ENCODE peak calls at places on chromosomes 11 and 22, in six cellular contexts. S is GM12891, T is substantia nigra, U is GM12878, M is amniotic stem cell, D is mesendoderm. N is an unnamed sample.

GRCh38 chr11:120034881-120035620 is 102.9 kb downstream of the TRIM29 start:
- DNase-seq in M (no peak), D (no peak), T (no peak), U (no peak), S (no peak), N (no peak)

GRCh38 chr11:123301696-123302400 is 106.8 kb upstream of the CLMP start:
- DNase-seq in M (no peak), D (peak; percentile 89), S (peak; percentile 81), U (peak; percentile 32), T (peak; percentile 60), N (peak; percentile 94)

GRCh38 chr22:30429887-30430286 is 4.3 kb downstream of the MTFP1 start:
- DNase-seq in T (no peak), U (no peak), M (no peak), S (no peak), D (peak; percentile 13), N (no peak)

GRCh38 chr11:74031310-74031676 is 22.4 kb upstream of the UCP3 start:
- DNase-seq in M (no peak), U (no peak), T (no peak), S (no peak), D (no peak), N (no peak)

GRCh38 chr11:31847761-31848160 is 36.6 kb upstream of the PAX6 start:
- DNase-seq in M (no peak), T (no peak), D (no peak), U (no peak), S (no peak), N (no peak)

GRCh38 chr11:34343153-34343552 is 14.7 kb downstream of the ABTB2 start:
- DNase-seq in T (no peak), M (no peak), U (no peak), D (no peak), S (no peak), N (no peak)

GRCh38 chr11:61784506-61784805 is 7.9 kb downstream of the TMEM258 start:
- DNase-seq in M (no peak), U (no peak), S (no peak), D (no peak), T (no peak), N (no peak)

GRCh38 chr11:9206496-9206895 is 58.7 kb downstream of the DENND5A start:
- DNase-seq in D (no peak), T (no peak), S (no peak), U (no peak), M (peak; percentile 16), N (no peak)

GRCh38 chr11:102390667-102391449 is 43.8 kb downstream of the BIRC2 start:
- DNase-seq in T (peak; percentile 58), D (peak; percentile 91), U (no peak), S (peak; percentile 20), M (peak; percentile 13), N (peak; percentile 79)

GRCh38 chr11:125626381-125626950 is 1.5 kb downstream of the CHEK1 start:
- DNase-seq in D (no peak), M (peak; percentile 16), U (peak; percentile 36), T (no peak), S (peak; percentile 10), N (no peak)

GRCh38 chr22:42862045-42862734 is 5.1 kb upstream of the ARFGAP3 start:
- DNase-seq in T (no peak), S (no peak), M (no peak), U (no peak), D (no peak), N (no peak)

GRCh38 chr11:17012712-17013547 is 1.3 kb downstream of the PLEKHA7 start:
- DNase-seq in U (no peak), M (no peak), D (peak; percentile 28), S (no peak), T (peak; percentile 22), N (peak; percentile 78)

GRCh38 chr11:554824-555499 is 5.6 kb downstream of the LMNTD2 start:
- DNase-seq in M (no peak), T (no peak), S (peak; percentile 93), D (peak; percentile 89), U (no peak), N (peak; percentile 95)

GRCh38 chr11:5504403-5504891 is 5.3 kb downstream of the UBQLN3 start:
- DNase-seq in D (no peak), M (no peak), T (no peak), U (no peak), S (no peak), N (no peak)

GRCh38 chr11:126061707-126062678 is 673 bp downstream of the CDON start:
- DNase-seq in S (no peak), D (peak; percentile 89), U (no peak), T (no peak), M (no peak), N (peak; percentile 83)

GRCh38 chr11:3684129-3684685 is 13.0 kb upstream of the CHRNA10 start:
- DNase-seq in T (no peak), U (no peak), D (no peak), S (no peak), M (no peak), N (no peak)

GRCh38 chr11:125287467-125288232 is 123.1 kb downstream of the PKNOX2 start:
- DNase-seq in S (no peak), T (no peak), U (no peak), M (no peak), D (no peak), N (peak; percentile 33)

GRCh38 chr11:26556582-26556981 is 15.5 kb downstream of the MUC15 start:
- DNase-seq in M (no peak), D (no peak), T (no peak), U (no peak), S (no peak), N (no peak)

GRCh38 chr22:23401910-23402274 is 178.2 kb downstream of the IGLL1 start:
- DNase-seq in D (no peak), U (no peak), T (no peak), S (no peak), M (no peak), N (no peak)

GRCh38 chr11:45922425-45923082 is at the start of gene LARGE2:
- DNase-seq in T (no peak), D (peak; percentile 80), M (no peak), U (no peak), S (peak; percentile 27), N (peak; percentile 89)

GRCh38 chr11:122784325-122785155 is 53.8 kb upstream of the CRTAM start:
- DNase-seq in S (no peak), M (peak; percentile 54), T (no peak), D (peak; percentile 44), U (no peak), N (no peak)

GRCh38 chr11:47991266-47991830 is 11.0 kb downstream of the PTPRJ start:
- DNase-seq in S (no peak), D (peak; percentile 90), U (no peak), M (no peak), T (no peak), N (peak; percentile 26)

GRCh38 chr22:28231423-28231822 is 312.4 kb upstream of the PITPNB start:
- DNase-seq in S (no peak), T (no peak), M (no peak), U (no peak), D (peak; percentile 93), N (peak; percentile 84)

GRCh38 chr11:289145-289705 is 299 bp downstream of the PGGHG start:
- DNase-seq in D (no peak), U (no peak), T (no peak), M (no peak), S (peak; percentile 51), N (no peak)

GRCh38 chr11:54930930-54931329 is 224.3 kb downstream of the OR4A5 start:
- DNase-seq in T (no peak), M (no peak), S (no peak), U (no peak), D (no peak), N (no peak)

GRCh38 chr11:36945384-36945783 is 347.3 kb upstream of the RAG2 start:
- DNase-seq in U (no peak), S (no peak), D (peak; percentile 10), M (no peak), T (no peak), N (no peak)

GRCh38 chr11:132576706-132577105 is 955.6 kb downstream of the OPCML start:
- DNase-seq in S (no peak), M (peak; percentile 90), T (no peak), U (no peak), D (peak; percentile 95), N (peak; percentile 24)

GRCh38 chr22:36027579-36027959 is 1.1 kb downstream of the RBFOX2 start:
- DNase-seq in U (no peak), D (no peak), T (peak; percentile 21), M (no peak), S (no peak), N (peak; percentile 55)

GRCh38 chr11:57480409-57481137 is 20.2 kb downstream of the RTN4RL2 start:
- DNase-seq in S (peak; percentile 71), U (no peak), M (no peak), T (peak; percentile 18), D (peak; percentile 92), N (peak; percentile 84)

GRCh38 chr22:22918297-22918965 is 30.8 kb downstream of the IGLL5 start:
- DNase-seq in S (no peak), U (no peak), M (no peak), D (no peak), T (no peak), N (no peak)

GRCh38 chr11:68014157-68014965 is 4.2 kb downstream of the ALDH3B1 start:
- DNase-seq in S (no peak), U (no peak), M (peak; percentile 10), D (no peak), T (no peak), N (no peak)

GRCh38 chr22:45090364-45090960 is 73.3 kb upstream of the NUP50 start:
- DNase-seq in M (no peak), T (no peak), D (peak; percentile 89), U (no peak), S (no peak), N (peak; percentile 79)

GRCh38 chr11:60905551-60906113 is 753 bp downstream of the PRPF19 start:
- DNase-seq in T (no peak), M (no peak), D (peak; percentile 16), U (no peak), S (no peak), N (no peak)

GRCh38 chr11:26297179-26297970 is 34.6 kb upstream of the ANO3 start:
- DNase-seq in T (no peak), D (peak; percentile 76), M (no peak), U (no peak), S (no peak), N (peak; percentile 65)

GRCh38 chr11:9344046-9344680 is 29.8 kb upstream of the TMEM41B start:
- DNase-seq in M (no peak), S (no peak), D (peak; percentile 60), U (no peak), T (no peak), N (peak; percentile 45)

N was measured in neural progenitor cell.